ENCODE peak calls at places on chromosomes 4 and X, in eight cellular contexts. N, S, A, E, P, W, Y and V are unnamed samples. For H3K4me1, the result is how much of the 10 kb centered on the place peaks cover.

GRCh38 chr4:122341906-122342305 is 36.9 kb upstream of the ADAD1 start:
- DNase-seq in N (no peak), S (no peak), A (no peak), E (no peak), P (peak), W (no peak), Y (no peak), V (no peak)

GRCh38 chr4:165326831-165327210 is 648 bp upstream of the MSMO1 start:
- DNase-seq in N (peak), S (no peak), A (no peak), E (peak), P (peak), W (peak), Y (peak), V (peak)

GRCh38 chrX:28010875-28011274 is 29.6 kb upstream of the DCAF8L1 start:
- DNase-seq in N (no peak), S (no peak), A (no peak), E (no peak), P (no peak), W (no peak), Y (no peak), V (no peak)

GRCh38 chr4:117773067-117773946 is 261.0 kb upstream of the NDST3 start:
- DNase-seq in N (no peak), S (no peak), A (no peak), E (no peak), P (no peak), W (no peak), Y (no peak), V (no peak)

GRCh38 chrX:56763556-56764152 is 34.6 kb downstream of the NBDY start:
- DNase-seq in N (peak), S (no peak), A (peak), E (no peak), P (no peak), W (peak), Y (peak), V (no peak)

GRCh38 chr4:168388890-168389289 is 70.3 kb upstream of the DDX60 start:
- DNase-seq in N (no peak), S (no peak), A (no peak), E (no peak), P (peak), W (no peak), Y (no peak), V (no peak)

GRCh38 chr4:110702326-110702725 is 79.4 kb upstream of the PITX2 start:
- DNase-seq in N (no peak), S (no peak), A (no peak), E (no peak), P (no peak), W (peak), Y (no peak), V (no peak)

GRCh38 chr4:103887191-103887590 is 167.4 kb upstream of the TACR3 start:
- DNase-seq in N (no peak), S (no peak), A (no peak), E (no peak), P (no peak), W (no peak), Y (no peak), V (no peak)

GRCh38 chr4:25628441-25628840 is 27.2 kb upstream of the SLC34A2 start:
- DNase-seq in N (no peak), S (no peak), A (no peak), E (no peak), P (no peak), W (no peak), Y (no peak), V (no peak)

GRCh38 chrX:46882266-46882665 is 30.0 kb upstream of the JADE3 start:
- DNase-seq in N (no peak), S (peak), A (no peak), E (no peak), P (no peak), W (peak), Y (peak), V (peak)

GRCh38 chr4:79650794-79651431 is 242.9 kb upstream of the GK2 start:
- DNase-seq in N (no peak), S (no peak), A (no peak), E (no peak), P (peak), W (no peak), Y (no peak), V (no peak)

GRCh38 chr4:68141852-68142251 is 12.2 kb upstream of the TMPRSS11F start:
- DNase-seq in N (no peak), S (no peak), A (no peak), E (no peak), P (no peak), W (no peak), Y (no peak), V (no peak)

GRCh38 chrX:136260801-136261200 is 9.6 kb upstream of the MAP7D3 start:
- DNase-seq in N (no peak), S (no peak), A (no peak), E (no peak), P (peak), W (no peak), Y (no peak), V (no peak)

GRCh38 chrX:34130980-34131744 is 952 bp downstream of the FAM47A start:
- DNase-seq in N (no peak), S (no peak), A (no peak), E (no peak), P (no peak), W (no peak), Y (no peak), V (no peak)

GRCh38 chrX:13492286-13492685 is 77.1 kb upstream of the EGFL6 start:
- DNase-seq in N (no peak), S (no peak), A (no peak), E (no peak), P (no peak), W (no peak), Y (no peak), V (no peak)

GRCh38 chr4:108950158-108950915 is 187.5 kb upstream of the ETNPPL start:
- DNase-seq in N (no peak), S (no peak), A (no peak), E (no peak), P (no peak), W (no peak), Y (no peak), V (no peak)

GRCh38 chr4:77931452-77932135 is 69.0 kb downstream of the MRPL1 start:
- DNase-seq in N (no peak), S (no peak), A (no peak), E (no peak), P (peak), W (no peak), Y (no peak), V (no peak)

GRCh38 chr4:94036964-94037363 is 170.7 kb upstream of the SMARCAD1 start:
- DNase-seq in N (no peak), S (no peak), A (no peak), E (no peak), P (no peak), W (peak), Y (no peak), V (no peak)

GRCh38 chr4:89249716-89250361 is 57.8 kb downstream of the GPRIN3 start:
- DNase-seq in N (no peak), S (no peak), A (no peak), E (no peak), P (no peak), W (no peak), Y (no peak), V (no peak)

GRCh38 chr4:174120446-174121142 is 162.9 kb downstream of the FBXO8 start:
- DNase-seq in N (peak), S (peak), A (peak), E (peak), P (peak), W (peak), Y (peak), V (peak)

GRCh38 chr4:187380181-187380581 is 615.4 kb upstream of the ZFP42 start:
- DNase-seq in N (peak), S (no peak), A (no peak), E (no peak), P (peak), W (peak), Y (peak), V (peak)

GRCh38 chr4:29588615-29589014 is 1131.6 kb upstream of the PCDH7 start:
- DNase-seq in N (no peak), S (no peak), A (no peak), E (no peak), P (no peak), W (no peak), Y (no peak), V (no peak)

GRCh38 chrX:6732101-6732500 is 197.2 kb upstream of the VCX3A start:
- DNase-seq in N (no peak), S (no peak), A (no peak), E (no peak), P (no peak), W (no peak), Y (no peak), V (no peak)

GRCh38 chrX:53279296-53280237 is 1.8 kb downstream of the IQSEC2 start:
- DNase-seq in N (peak), S (no peak), A (no peak), E (no peak), P (no peak), W (peak), Y (no peak), V (no peak)

GRCh38 chr4:48490680-48491513 is 845 bp downstream of the ZAR1 start:
- DNase-seq in N (peak), S (no peak), A (no peak), E (no peak), P (no peak), W (peak), Y (peak), V (no peak)

GRCh38 chr4:108991929-108992328 is 229.1 kb upstream of the ETNPPL start:
- DNase-seq in N (no peak), S (no peak), A (no peak), E (no peak), P (peak), W (no peak), Y (no peak), V (no peak)

GRCh38 chrX:129193357-129193756 is 329.9 kb downstream of the SMARCA1 start:
- DNase-seq in N (peak), S (no peak), A (no peak), E (peak), P (no peak), W (no peak), Y (no peak), V (no peak)

GRCh38 chrX:129188223-129188622 is 335.1 kb downstream of the SMARCA1 start:
- DNase-seq in N (no peak), S (no peak), A (no peak), E (no peak), P (no peak), W (peak), Y (peak), V (peak)
- H3K4me3 ChIP-seq in N (no peak), S (no peak), A (no peak), E (no peak), P (no peak), W (no peak), Y (no peak), V (no peak)

GRCh38 chr4:87118826-87119225 is 101.6 kb downstream of the KLHL8 start:
- DNase-seq in N (no peak), S (no peak), A (no peak), E (no peak), P (peak), W (peak), Y (no peak), V (no peak)

GRCh38 chr4:87122252-87122651 is 98.2 kb downstream of the KLHL8 start:
- DNase-seq in N (no peak), S (no peak), A (no peak), E (no peak), P (peak), W (no peak), Y (no peak), V (no peak)

GRCh38 chr4:87119965-87120364 is 100.5 kb downstream of the KLHL8 start:
- DNase-seq in N (no peak), S (no peak), A (no peak), E (no peak), P (no peak), W (no peak), Y (no peak), V (no peak)

GRCh38 chr4:87121332-87122065 is 98.9 kb downstream of the KLHL8 start:
- DNase-seq in N (no peak), S (no peak), A (no peak), E (no peak), P (peak), W (no peak), Y (no peak), V (no peak)

GRCh38 chr4:87120411-87121162 is 99.8 kb downstream of the KLHL8 start:
- DNase-seq in N (peak), S (no peak), A (no peak), E (peak), P (peak), W (no peak), Y (no peak), V (no peak)
- H3K4me1 ChIP-seq in N (under half), S (under half), A (under half), E (under half), P (under half), W (under half), Y (under half), V (under half)

DNA sequence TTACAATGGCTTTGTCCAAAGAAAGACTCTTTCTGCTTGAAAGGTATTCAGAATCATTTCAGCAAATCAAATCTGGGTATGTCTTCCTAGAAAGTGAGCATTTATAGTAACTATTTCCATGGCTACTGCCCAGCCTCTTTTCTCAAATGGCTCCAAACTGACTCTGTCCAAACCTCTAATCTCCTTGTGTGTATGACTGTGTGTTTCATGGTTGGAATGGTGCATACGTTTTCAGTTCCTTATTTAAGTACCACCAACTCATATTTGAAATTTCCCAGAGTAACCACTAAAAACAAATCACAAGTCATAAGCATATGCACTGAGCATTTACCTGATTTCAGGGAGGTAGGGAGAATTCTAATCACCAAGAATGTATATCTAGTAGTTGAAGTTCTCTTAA is 106.0 kb downstream of the TMEM144 start:
- DNase-seq in N (no peak), S (no peak), A (no peak), E (no peak), P (no peak), W (no peak), Y (no peak), V (no peak)
- H3K4me3 ChIP-seq in N (no peak), S (no peak), A (no peak), E (no peak), P (no peak), W (no peak), Y (no peak), V (no peak)

GRCh38 chr4:153518001-153518400 is 51.8 kb downstream of the TMEM131L start:
- DNase-seq in N (peak), S (no peak), A (no peak), E (peak), P (no peak), W (no peak), Y (no peak), V (no peak)

GRCh38 chr4:153518637-153519384 is 52.7 kb downstream of the TMEM131L start:
- DNase-seq in N (peak), S (no peak), A (no peak), E (no peak), P (no peak), W (no peak), Y (no peak), V (no peak)

GRCh38 chr4:153520227-153520626 is 54.1 kb downstream of the TMEM131L start:
- DNase-seq in N (peak), S (no peak), A (no peak), E (no peak), P (no peak), W (no peak), Y (no peak), V (no peak)

GRCh38 chr4:153520871-153521329 is 54.7 kb downstream of the TMEM131L start:
- DNase-seq in N (peak), S (no peak), A (no peak), E (no peak), P (no peak), W (no peak), Y (no peak), V (no peak)

DNA sequence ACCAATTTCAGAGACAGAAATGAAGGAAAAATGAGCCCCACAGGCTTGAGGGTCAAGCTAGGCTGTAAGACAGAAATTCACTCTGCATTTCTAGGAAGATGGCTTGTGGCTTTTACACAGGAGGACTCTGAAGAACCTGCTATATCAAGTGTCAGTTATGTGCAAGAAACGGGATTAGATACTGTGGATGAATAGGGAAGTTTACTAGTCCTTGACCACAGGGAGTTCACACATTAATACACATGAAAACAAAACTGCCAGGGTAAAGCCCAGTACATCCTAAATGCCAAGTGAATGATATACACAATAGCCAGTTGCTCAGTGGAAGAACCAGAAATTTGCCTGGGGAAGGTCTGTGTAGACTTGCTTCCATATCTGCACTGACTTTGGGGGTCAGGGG is 53.5 kb downstream of the TMEM131L start:
- DNase-seq in N (peak), S (no peak), A (no peak), E (no peak), P (no peak), W (no peak), Y (no peak), V (no peak)
- H3K4me1 ChIP-seq in N (under half), S (under half), A (under half), E (half or more), P (under half), W (under half), Y (under half), V (under half)

GRCh38 chr4:40265910-40266274 is 69.1 kb downstream of the RHOH start:
- DNase-seq in N (no peak), S (no peak), A (no peak), E (no peak), P (no peak), W (no peak), Y (no peak), V (no peak)
- H3K4me3 ChIP-seq in N (no peak), S (no peak), A (no peak), E (no peak), P (no peak), W (no peak), Y (no peak), V (no peak)

DNA sequence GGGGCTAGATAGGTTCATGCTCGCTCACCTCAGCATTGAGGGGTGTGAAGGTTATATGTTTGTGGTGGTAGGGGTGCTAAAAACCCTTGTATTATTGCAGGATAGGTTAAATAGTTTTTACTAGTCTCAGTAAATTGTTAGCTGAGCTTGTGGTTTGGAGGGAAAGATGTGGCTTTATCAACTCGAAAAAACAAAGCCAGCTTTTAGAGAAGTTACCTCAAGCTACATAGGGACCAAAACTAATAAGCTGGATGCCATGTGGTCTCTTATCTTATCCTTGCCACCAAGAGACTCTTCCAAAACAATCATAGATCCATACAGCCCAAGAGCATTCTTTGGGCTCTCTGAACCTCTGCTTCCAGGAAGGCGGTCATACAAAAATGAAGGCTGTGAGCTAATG is 29.2 kb downstream of the MSN start:
- DNase-seq in N (no peak), S (no peak), A (no peak), E (no peak), P (no peak), W (no peak), Y (no peak), V (no peak)
- H3K4me1 ChIP-seq in N (under half), S (under half), A (under half), E (half or more), P (under half), W (under half), Y (under half), V (under half)

GRCh38 chr4:56752985-56753384 is 68.5 kb downstream of the SPINK2 start:
- DNase-seq in N (peak), S (no peak), A (no peak), E (no peak), P (no peak), W (no peak), Y (no peak), V (no peak)

GRCh38 chr4:56755901-56756300 is 65.6 kb downstream of the SPINK2 start:
- DNase-seq in N (no peak), S (no peak), A (no peak), E (no peak), P (no peak), W (no peak), Y (no peak), V (peak)

GRCh38 chr4:56760194-56760593 is 61.3 kb downstream of the SPINK2 start:
- DNase-seq in N (no peak), S (no peak), A (no peak), E (no peak), P (no peak), W (no peak), Y (no peak), V (no peak)

GRCh38 chr4:56757821-56758400 is 63.6 kb downstream of the SPINK2 start:
- DNase-seq in N (peak), S (peak), A (peak), E (no peak), P (peak), W (peak), Y (peak), V (no peak)

DNA sequence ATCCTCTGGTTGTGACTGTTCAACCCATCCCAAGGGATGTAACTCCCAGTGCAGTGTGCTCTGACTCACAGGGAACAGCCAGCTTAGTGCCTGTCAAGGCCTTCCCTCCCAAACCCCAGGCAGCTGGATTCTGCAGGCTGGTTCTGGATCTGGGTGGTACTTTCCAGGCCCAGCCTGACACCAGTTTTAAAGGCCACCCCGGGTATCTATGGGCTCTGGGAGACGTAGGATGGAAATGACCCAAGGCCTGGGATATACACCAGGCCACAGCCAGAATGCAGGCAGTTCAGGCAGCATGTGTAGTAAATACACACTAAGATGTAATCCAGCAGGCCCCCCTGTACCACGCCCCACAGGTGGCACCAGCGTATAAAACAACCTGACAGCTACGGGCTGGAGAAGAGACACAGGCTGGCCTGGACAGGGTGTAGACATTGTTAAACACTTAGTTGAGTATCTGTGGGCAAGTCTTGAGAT is 64.2 kb downstream of the SPINK2 start:
- DNase-seq in N (no peak), S (no peak), A (no peak), E (no peak), P (peak), W (peak), Y (no peak), V (no peak)
- H3K4me3 ChIP-seq in N (no peak), S (no peak), A (no peak), E (no peak), P (no peak), W (no peak), Y (no peak), V (no peak)